ENCODE peak calls at places on chromosomes 12 and 14, in ten cellular contexts. One of them, this sample, is unnamed.

GRCh38 chr12:132557969-132558856 is 52.2 kb downstream of the LRCOL1 start:
- DNase-seq in Caki2: no peak
- DNase-seq in neural crest cell: no peak
- DNase-seq in GM12865: no peak
- DNase-seq in hypothalamus: no peak
- DNase-seq in LoVo: no peak
- DNase-seq in GM10248: no peak
- DNase-seq in AG10803: no peak
- DNase-seq in DMS 273 treated with DMSO at 0.1 percent for 48 hours: no peak
- DNase-seq in activated CD8-positive, alpha-beta memory T cell treated with anti-CD3 and anti-CD28 coated beads for 24 hours: no peak
- DNase-seq in this sample: no peak

GRCh38 chr12:93657076-93657475 is 20.1 kb upstream of the CRADD start:
- DNase-seq in activated CD8-positive, alpha-beta memory T cell treated with anti-CD3 and anti-CD28 coated beads for 24 hours: no peak
- DNase-seq in Caki2: no peak
- DNase-seq in LoVo: no peak
- DNase-seq in DMS 273 treated with DMSO at 0.1 percent for 48 hours: no peak
- DNase-seq in GM12865: no peak
- DNase-seq in hypothalamus: no peak
- DNase-seq in neural crest cell: no peak
- DNase-seq in GM10248: no peak
- DNase-seq in AG10803: peak
- DNase-seq in this sample: no peak

GRCh38 chr14:103158688-103159087 is 35.4 kb downstream of the TNFAIP2 start:
- DNase-seq in GM10248: no peak
- DNase-seq in DMS 273 treated with DMSO at 0.1 percent for 48 hours: no peak
- DNase-seq in AG10803: no peak
- DNase-seq in hypothalamus: no peak
- DNase-seq in GM12865: no peak
- DNase-seq in activated CD8-positive, alpha-beta memory T cell treated with anti-CD3 and anti-CD28 coated beads for 24 hours: no peak
- DNase-seq in neural crest cell: no peak
- DNase-seq in LoVo: no peak
- DNase-seq in Caki2: no peak
- DNase-seq in this sample: no peak

GRCh38 chr12:63308701-63309100 is 157.7 kb upstream of the AVPR1A start:
- DNase-seq in GM10248: no peak
- DNase-seq in hypothalamus: no peak
- DNase-seq in neural crest cell: no peak
- DNase-seq in activated CD8-positive, alpha-beta memory T cell treated with anti-CD3 and anti-CD28 coated beads for 24 hours: no peak
- DNase-seq in LoVo: no peak
- DNase-seq in GM12865: no peak
- DNase-seq in AG10803: no peak
- DNase-seq in Caki2: no peak
- DNase-seq in DMS 273 treated with DMSO at 0.1 percent for 48 hours: no peak
- DNase-seq in this sample: no peak

GRCh38 chr12:1933342-1933992 is 15.0 kb upstream of the CACNA2D4 start:
- DNase-seq in neural crest cell: no peak
- DNase-seq in GM12865: peak
- DNase-seq in AG10803: no peak
- DNase-seq in activated CD8-positive, alpha-beta memory T cell treated with anti-CD3 and anti-CD28 coated beads for 24 hours: peak
- DNase-seq in GM10248: peak
- DNase-seq in DMS 273 treated with DMSO at 0.1 percent for 48 hours: no peak
- DNase-seq in hypothalamus: no peak
- DNase-seq in Caki2: no peak
- DNase-seq in LoVo: no peak
- DNase-seq in this sample: peak

GRCh38 chr12:131287015-131287937 is 333.6 kb downstream of the ADGRD1 start:
- DNase-seq in neural crest cell: no peak
- DNase-seq in LoVo: no peak
- DNase-seq in Caki2: no peak
- DNase-seq in activated CD8-positive, alpha-beta memory T cell treated with anti-CD3 and anti-CD28 coated beads for 24 hours: no peak
- DNase-seq in hypothalamus: no peak
- DNase-seq in GM12865: no peak
- DNase-seq in AG10803: no peak
- DNase-seq in GM10248: no peak
- DNase-seq in DMS 273 treated with DMSO at 0.1 percent for 48 hours: no peak
- DNase-seq in this sample: no peak

GRCh38 chr12:105427883-105428282 is 97.4 kb downstream of the C12orf75 start:
- DNase-seq in AG10803: peak
- DNase-seq in activated CD8-positive, alpha-beta memory T cell treated with anti-CD3 and anti-CD28 coated beads for 24 hours: no peak
- DNase-seq in DMS 273 treated with DMSO at 0.1 percent for 48 hours: no peak
- DNase-seq in neural crest cell: no peak
- DNase-seq in GM10248: no peak
- DNase-seq in GM12865: peak
- DNase-seq in hypothalamus: no peak
- DNase-seq in Caki2: no peak
- DNase-seq in LoVo: no peak
- DNase-seq in this sample: no peak

GRCh38 chr12:16844875-16845274 is 238.9 kb upstream of the LMO3 start:
- DNase-seq in activated CD8-positive, alpha-beta memory T cell treated with anti-CD3 and anti-CD28 coated beads for 24 hours: no peak
- DNase-seq in Caki2: peak
- DNase-seq in neural crest cell: no peak
- DNase-seq in LoVo: peak
- DNase-seq in DMS 273 treated with DMSO at 0.1 percent for 48 hours: no peak
- DNase-seq in AG10803: no peak
- DNase-seq in GM10248: no peak
- DNase-seq in hypothalamus: no peak
- DNase-seq in GM12865: peak
- DNase-seq in this sample: no peak

GRCh38 chr12:67784831-67785230 is 136.3 kb downstream of the DYRK2 start:
- DNase-seq in GM12865: no peak
- DNase-seq in neural crest cell: no peak
- DNase-seq in Caki2: no peak
- DNase-seq in hypothalamus: no peak
- DNase-seq in activated CD8-positive, alpha-beta memory T cell treated with anti-CD3 and anti-CD28 coated beads for 24 hours: no peak
- DNase-seq in DMS 273 treated with DMSO at 0.1 percent for 48 hours: no peak
- DNase-seq in LoVo: no peak
- DNase-seq in AG10803: no peak
- DNase-seq in GM10248: no peak
- DNase-seq in this sample: no peak

GRCh38 chr12:27651201-27651600 is 45.0 kb upstream of the REP15 start:
- DNase-seq in AG10803: peak
- DNase-seq in Caki2: no peak
- DNase-seq in GM10248: no peak
- DNase-seq in hypothalamus: no peak
- DNase-seq in activated CD8-positive, alpha-beta memory T cell treated with anti-CD3 and anti-CD28 coated beads for 24 hours: no peak
- DNase-seq in neural crest cell: no peak
- DNase-seq in DMS 273 treated with DMSO at 0.1 percent for 48 hours: no peak
- DNase-seq in LoVo: no peak
- DNase-seq in GM12865: no peak
- DNase-seq in this sample: no peak

This sample was measured in NCI-H446.